ENCODE peak calls at places on chromosomes 5 and 9, in seven cellular contexts. W is HFF-Myc, C is KG1, T is pancreas, L is NCI-H774, X is COLO829, D is NCI-H510A treated with DMSO at 0.1 percent for 48 hours. V is an unnamed sample.

GRCh38 chr5:178895615-178896571 is at the start of gene ZFP2:
- DNase-seq in W (peak), C (no peak), T (peak), L (peak), X (no peak), D (peak), V (peak)

GRCh38 chr9:121289554-121290370 is 21.8 kb downstream of the GSN start:
- DNase-seq in W (no peak), C (no peak), T (no peak), L (no peak), X (no peak), D (no peak), V (no peak)

GRCh38 chr5:82356808-82357671 is 78.9 kb upstream of the RPS23 start:
- DNase-seq in W (peak), C (peak), T (peak), L (no peak), X (no peak), D (no peak), V (peak)

GRCh38 chr5:159821541-159821940 is 94.7 kb upstream of the ADRA1B start:
- DNase-seq in W (no peak), C (no peak), T (no peak), L (no peak), X (no peak), D (no peak), V (no peak)

GRCh38 chr5:152634596-152634995 is 229.5 kb upstream of the NMUR2 start:
- DNase-seq in W (no peak), C (no peak), T (peak), L (peak), X (no peak), D (peak), V (peak)

GRCh38 chr5:179766021-179766725 is 27.6 kb upstream of the LTC4S start:
- DNase-seq in W (no peak), C (no peak), T (no peak), L (no peak), X (no peak), D (no peak), V (no peak)

GRCh38 chr5:76678056-76678455 is 37.9 kb upstream of the F2R start:
- DNase-seq in W (no peak), C (no peak), T (no peak), L (no peak), X (no peak), D (no peak), V (no peak)

GRCh38 chr5:6107675-6108539 is 270.4 kb downstream of the MED10 start:
- DNase-seq in W (no peak), C (no peak), T (no peak), L (no peak), X (no peak), D (no peak), V (no peak)

GRCh38 chr9:136001231-136001630 is 40.1 kb upstream of the UBAC1 start:
- DNase-seq in W (no peak), C (no peak), T (no peak), L (no peak), X (no peak), D (no peak), V (no peak)

GRCh38 chr5:1419476-1420210 is 25.6 kb downstream of the SLC6A3 start:
- DNase-seq in W (no peak), C (no peak), T (no peak), L (no peak), X (no peak), D (no peak), V (no peak)

GRCh38 chr5:147510885-147511284 is 1.0 kb upstream of the DPYSL3 start:
- DNase-seq in W (no peak), C (no peak), T (no peak), L (peak), X (no peak), D (peak), V (no peak)

GRCh38 chr5:174727794-174728662 is 3.6 kb downstream of the MSX2 start:
- DNase-seq in W (no peak), C (no peak), T (no peak), L (no peak), X (no peak), D (no peak), V (no peak)

GRCh38 chr9:136671646-136672430 is 9.1 kb downstream of the EGFL7 start:
- DNase-seq in W (no peak), C (no peak), T (no peak), L (no peak), X (peak), D (no peak), V (no peak)

GRCh38 chr5:128736567-128736966 is 198.5 kb upstream of the FBN2 start:
- DNase-seq in W (no peak), C (no peak), T (no peak), L (no peak), X (peak), D (no peak), V (no peak)

GRCh38 chr5:133933169-133933509 is 35.3 kb downstream of the C5orf15 start:
- DNase-seq in W (no peak), C (no peak), T (no peak), L (no peak), X (no peak), D (no peak), V (no peak)